ENCODE peak calls at places on chromosomes 1 and 21, in nine cellular contexts. One of them, this sample, is unnamed.
A peak's percentile ranks its signal among the peaks of the same experiment; 100 is the strongest.

GRCh38 chr1:201525196-201525778 is 13.6 kb upstream of the NAV1 start:
- DNase-seq in body of pancreas: no peak
- DNase-seq in K562: no peak
- DNase-seq in upper lobe of left lung: no peak
- DNase-seq in CD4-positive, alpha-beta memory T cell: no peak
- DNase-seq in CD8-positive, alpha-beta T cell: no peak
- DNase-seq in IMR-90: no peak
- DNase-seq in tibial artery: no peak
- DNase-seq in HL-60: no peak
- DNase-seq in this sample: no peak

GRCh38 chr1:41357451-41358151 is 3.6 kb upstream of the FOXO6 start:
- DNase-seq in body of pancreas: no peak
- DNase-seq in CD8-positive, alpha-beta T cell: no peak
- DNase-seq in HL-60: no peak
- DNase-seq in upper lobe of left lung: no peak
- DNase-seq in CD4-positive, alpha-beta memory T cell: no peak
- DNase-seq in tibial artery: peak; percentile 48
- DNase-seq in IMR-90: no peak
- DNase-seq in K562: no peak
- DNase-seq in this sample: no peak

GRCh38 chr1:15418811-15419515 is 9.3 kb downstream of the EFHD2 start:
- DNase-seq in K562: no peak
- DNase-seq in CD4-positive, alpha-beta memory T cell: no peak
- DNase-seq in upper lobe of left lung: peak; percentile 77
- DNase-seq in IMR-90: no peak
- DNase-seq in HL-60: no peak
- DNase-seq in tibial artery: no peak
- DNase-seq in CD8-positive, alpha-beta T cell: no peak
- DNase-seq in body of pancreas: peak; percentile 80
- DNase-seq in this sample: no peak

GRCh38 chr1:26276432-26276838 is 3.5 kb upstream of the SH3BGRL3 start:
- DNase-seq in tibial artery: no peak
- DNase-seq in body of pancreas: no peak
- DNase-seq in K562: no peak
- DNase-seq in CD8-positive, alpha-beta T cell: no peak
- DNase-seq in CD4-positive, alpha-beta memory T cell: no peak
- DNase-seq in IMR-90: no peak
- DNase-seq in upper lobe of left lung: no peak
- DNase-seq in HL-60: no peak
- DNase-seq in this sample: no peak

GRCh38 chr1:204065986-204066300 is 7.0 kb upstream of the SOX13 start:
- DNase-seq in IMR-90: no peak
- DNase-seq in body of pancreas: no peak
- DNase-seq in upper lobe of left lung: no peak
- DNase-seq in K562: no peak
- DNase-seq in tibial artery: no peak
- DNase-seq in HL-60: no peak
- DNase-seq in CD8-positive, alpha-beta T cell: no peak
- DNase-seq in CD4-positive, alpha-beta memory T cell: no peak
- DNase-seq in this sample: no peak

GRCh38 chr1:31725777-31726535 is 22.1 kb upstream of the COL16A1 start:
- DNase-seq in upper lobe of left lung: no peak
- DNase-seq in K562: no peak
- DNase-seq in IMR-90: no peak
- DNase-seq in HL-60: no peak
- DNase-seq in tibial artery: no peak
- DNase-seq in CD8-positive, alpha-beta T cell: no peak
- DNase-seq in CD4-positive, alpha-beta memory T cell: no peak
- DNase-seq in body of pancreas: no peak
- DNase-seq in this sample: no peak

GRCh38 chr1:2630498-2631135 is 2.2 kb downstream of the MMEL1 start:
- DNase-seq in CD4-positive, alpha-beta memory T cell: no peak
- DNase-seq in upper lobe of left lung: peak; percentile 6
- DNase-seq in HL-60: no peak
- DNase-seq in IMR-90: no peak
- DNase-seq in K562: no peak
- DNase-seq in body of pancreas: no peak
- DNase-seq in CD8-positive, alpha-beta T cell: no peak
- DNase-seq in tibial artery: no peak
- DNase-seq in this sample: no peak

GRCh38 chr21:14251336-14251735 is 35.4 kb downstream of the RBM11 start:
- DNase-seq in IMR-90: no peak
- DNase-seq in K562: no peak
- DNase-seq in HL-60: no peak
- DNase-seq in upper lobe of left lung: no peak
- DNase-seq in tibial artery: no peak
- DNase-seq in body of pancreas: no peak
- DNase-seq in CD4-positive, alpha-beta memory T cell: no peak
- DNase-seq in CD8-positive, alpha-beta T cell: no peak
- DNase-seq in this sample: no peak

GRCh38 chr21:35252831-35253230 is 203.7 kb upstream of the RUNX1 start:
- DNase-seq in CD4-positive, alpha-beta memory T cell: no peak
- DNase-seq in tibial artery: no peak
- DNase-seq in K562: no peak
- DNase-seq in HL-60: no peak
- DNase-seq in upper lobe of left lung: no peak
- DNase-seq in body of pancreas: no peak
- DNase-seq in CD8-positive, alpha-beta T cell: no peak
- DNase-seq in IMR-90: peak; percentile 61
- DNase-seq in this sample: no peak

GRCh38 chr21:39385299-39386145 is 36.6 kb upstream of the HMGN1 start:
- DNase-seq in CD4-positive, alpha-beta memory T cell: peak; percentile 29
- DNase-seq in IMR-90: peak; percentile 75
- DNase-seq in K562: no peak
- DNase-seq in CD8-positive, alpha-beta T cell: peak; percentile 53
- DNase-seq in body of pancreas: peak; percentile 98
- DNase-seq in tibial artery: peak; percentile 86
- DNase-seq in upper lobe of left lung: peak; percentile 94
- DNase-seq in HL-60: no peak
- DNase-seq in this sample: no peak

GRCh38 chr1:67338642-67339041 is 31.0 kb downstream of the IL12RB2 start:
- DNase-seq in tibial artery: no peak
- DNase-seq in HL-60: no peak
- DNase-seq in upper lobe of left lung: no peak
- DNase-seq in body of pancreas: no peak
- DNase-seq in IMR-90: peak; percentile 15
- DNase-seq in CD4-positive, alpha-beta memory T cell: no peak
- DNase-seq in K562: no peak
- DNase-seq in CD8-positive, alpha-beta T cell: no peak
- DNase-seq in this sample: no peak

GRCh38 chr1:223479718-223480425 is 86.7 kb downstream of the CCDC185 start:
- DNase-seq in HL-60: no peak
- DNase-seq in CD8-positive, alpha-beta T cell: no peak
- DNase-seq in CD4-positive, alpha-beta memory T cell: no peak
- DNase-seq in IMR-90: no peak
- DNase-seq in K562: no peak
- DNase-seq in tibial artery: no peak
- DNase-seq in upper lobe of left lung: no peak
- DNase-seq in body of pancreas: no peak
- DNase-seq in this sample: no peak

GRCh38 chr1:209689484-209689883 is 14.3 kb downstream of the G0S2 start:
- DNase-seq in body of pancreas: peak; percentile 61
- DNase-seq in tibial artery: no peak
- DNase-seq in CD8-positive, alpha-beta T cell: no peak
- DNase-seq in upper lobe of left lung: no peak
- DNase-seq in K562: no peak
- DNase-seq in IMR-90: no peak
- DNase-seq in HL-60: no peak
- DNase-seq in CD4-positive, alpha-beta memory T cell: no peak
- DNase-seq in this sample: no peak

GRCh38 chr1:235834620-235835019 is 32.1 kb downstream of the LYST start:
- DNase-seq in HL-60: no peak
- DNase-seq in CD8-positive, alpha-beta T cell: no peak
- DNase-seq in CD4-positive, alpha-beta memory T cell: no peak
- DNase-seq in tibial artery: no peak
- DNase-seq in upper lobe of left lung: no peak
- DNase-seq in IMR-90: no peak
- DNase-seq in K562: no peak
- DNase-seq in body of pancreas: no peak
- DNase-seq in this sample: no peak

GRCh38 chr1:206000641-206001339 is 2.4 kb downstream of the RAB7B start:
- DNase-seq in HL-60: no peak
- DNase-seq in tibial artery: no peak
- DNase-seq in body of pancreas: no peak
- DNase-seq in K562: no peak
- DNase-seq in CD8-positive, alpha-beta T cell: no peak
- DNase-seq in upper lobe of left lung: no peak
- DNase-seq in CD4-positive, alpha-beta memory T cell: no peak
- DNase-seq in IMR-90: peak; percentile 43
- DNase-seq in this sample: no peak

GRCh38 chr1:240496941-240497340 is 115.0 kb downstream of the GREM2 start:
- DNase-seq in K562: no peak
- DNase-seq in HL-60: no peak
- DNase-seq in CD4-positive, alpha-beta memory T cell: no peak
- DNase-seq in body of pancreas: no peak
- DNase-seq in tibial artery: no peak
- DNase-seq in IMR-90: no peak
- DNase-seq in CD8-positive, alpha-beta T cell: no peak
- DNase-seq in upper lobe of left lung: no peak
- DNase-seq in this sample: no peak

GRCh38 chr1:37944091-37944763 is 2.6 kb downstream of the INPP5B start:
- DNase-seq in tibial artery: no peak
- DNase-seq in IMR-90: peak; percentile 59
- DNase-seq in K562: no peak
- DNase-seq in body of pancreas: no peak
- DNase-seq in upper lobe of left lung: no peak
- DNase-seq in HL-60: no peak
- DNase-seq in CD8-positive, alpha-beta T cell: no peak
- DNase-seq in CD4-positive, alpha-beta memory T cell: no peak
- DNase-seq in this sample: no peak

GRCh38 chr1:228453614-228454013 is 33.6 kb upstream of the RNF187 start:
- DNase-seq in CD8-positive, alpha-beta T cell: no peak
- DNase-seq in tibial artery: no peak
- DNase-seq in K562: no peak
- DNase-seq in CD4-positive, alpha-beta memory T cell: no peak
- DNase-seq in body of pancreas: no peak
- DNase-seq in HL-60: no peak
- DNase-seq in upper lobe of left lung: no peak
- DNase-seq in IMR-90: no peak
- DNase-seq in this sample: no peak

GRCh38 chr1:24362982-24363614 is 43.9 kb downstream of the GRHL3 start:
- DNase-seq in body of pancreas: peak; percentile 27
- DNase-seq in HL-60: no peak
- DNase-seq in K562: no peak
- DNase-seq in upper lobe of left lung: no peak
- DNase-seq in CD8-positive, alpha-beta T cell: no peak
- DNase-seq in CD4-positive, alpha-beta memory T cell: no peak
- DNase-seq in IMR-90: peak; percentile 94
- DNase-seq in tibial artery: no peak
- DNase-seq in this sample: peak; percentile 63

GRCh38 chr21:32749662-32750061 is 21.8 kb upstream of the SYNJ1 start:
- DNase-seq in K562: no peak
- DNase-seq in HL-60: no peak
- DNase-seq in IMR-90: no peak
- DNase-seq in body of pancreas: no peak
- DNase-seq in upper lobe of left lung: no peak
- DNase-seq in CD8-positive, alpha-beta T cell: no peak
- DNase-seq in CD4-positive, alpha-beta memory T cell: no peak
- DNase-seq in tibial artery: no peak
- DNase-seq in this sample: no peak

DNA sequence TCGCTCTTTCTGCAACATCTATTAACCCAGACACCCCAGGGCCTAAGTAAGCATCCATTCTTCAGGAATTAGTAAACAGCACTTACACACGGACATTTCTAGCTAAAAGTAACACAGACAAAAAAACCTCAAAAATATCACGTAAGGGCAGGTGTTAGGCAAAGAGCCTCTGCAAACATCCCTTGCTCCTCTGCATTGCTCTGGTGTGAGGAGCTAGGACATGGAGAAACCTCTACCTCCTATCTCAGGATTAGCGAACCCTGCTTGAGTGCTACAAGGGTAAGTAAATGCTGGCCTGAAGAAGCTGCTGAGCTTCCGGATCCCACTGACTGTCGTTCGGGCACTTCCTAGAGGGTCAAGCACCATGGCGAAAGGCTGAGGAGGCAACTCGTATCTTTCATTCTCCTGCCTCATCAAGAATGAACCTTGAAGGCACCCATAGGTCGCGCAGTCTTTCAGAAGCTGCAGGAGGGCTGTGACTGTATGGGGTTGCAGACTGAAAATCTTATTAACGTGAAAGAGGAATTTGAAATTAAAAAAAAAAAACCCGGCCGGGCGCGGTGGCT is 2.1 kb downstream of the PTGER3 start:
- DNase-seq in HL-60: no peak
- DNase-seq in tibial artery: peak; percentile 54
- DNase-seq in body of pancreas: no peak
- DNase-seq in IMR-90: no peak
- DNase-seq in CD8-positive, alpha-beta T cell: no peak
- DNase-seq in K562: peak; percentile 17
- DNase-seq in CD4-positive, alpha-beta memory T cell: no peak
- DNase-seq in upper lobe of left lung: no peak
- DNase-seq in this sample: no peak
- H3K27me3 ChIP-seq in HL-60: peaks cover 40% of the 10 kb centered on the region
- H3K27me3 ChIP-seq in tibial artery: no peaks in the 10 kb centered on the region
- H3K27me3 ChIP-seq in body of pancreas: no peaks in the 10 kb centered on the region
- H3K27me3 ChIP-seq in IMR-90: peaks cover 36% of the 10 kb centered on the region
- H3K27me3 ChIP-seq in CD8-positive, alpha-beta T cell: peaks cover 14% of the 10 kb centered on the region
- H3K27me3 ChIP-seq in K562: no peaks in the 10 kb centered on the region
- H3K27me3 ChIP-seq in CD4-positive, alpha-beta memory T cell: peaks cover 31% of the 10 kb centered on the region
- H3K27me3 ChIP-seq in upper lobe of left lung: peaks cover 21% of the 10 kb centered on the region
- H3K27me3 ChIP-seq in this sample: no peaks in the 10 kb centered on the region

GRCh38 chr1:150111670-150112069 is 38.0 kb upstream of the PLEKHO1 start:
- DNase-seq in CD8-positive, alpha-beta T cell: no peak
- DNase-seq in body of pancreas: no peak
- DNase-seq in K562: no peak
- DNase-seq in tibial artery: no peak
- DNase-seq in upper lobe of left lung: no peak
- DNase-seq in IMR-90: no peak
- DNase-seq in CD4-positive, alpha-beta memory T cell: no peak
- DNase-seq in HL-60: no peak
- DNase-seq in this sample: no peak
- H3K27ac ChIP-seq in CD8-positive, alpha-beta T cell: no peak overlapping the region
- H3K27ac ChIP-seq in body of pancreas: no peak overlapping the region
- H3K27ac ChIP-seq in K562: no peak overlapping the region
- H3K27ac ChIP-seq in tibial artery: no peak overlapping the region
- H3K27ac ChIP-seq in upper lobe of left lung: no peak overlapping the region
- H3K27ac ChIP-seq in IMR-90: no peak overlapping the region
- H3K27ac ChIP-seq in CD4-positive, alpha-beta memory T cell: peak overlapping the region; percentile 67
- H3K27ac ChIP-seq in HL-60: no peak overlapping the region
- H3K27ac ChIP-seq in this sample: no peak overlapping the region

GRCh38 chr1:230753586-230754251 is 6.5 kb downstream of the CAPN9 start:
- DNase-seq in upper lobe of left lung: peak; percentile 85
- DNase-seq in CD8-positive, alpha-beta T cell: no peak
- DNase-seq in tibial artery: no peak
- DNase-seq in HL-60: no peak
- DNase-seq in IMR-90: no peak
- DNase-seq in body of pancreas: no peak
- DNase-seq in K562: peak; percentile 94
- DNase-seq in CD4-positive, alpha-beta memory T cell: no peak
- DNase-seq in this sample: no peak
- H3K4me3 ChIP-seq in upper lobe of left lung: peak overlapping the region; percentile 31
- H3K4me3 ChIP-seq in CD8-positive, alpha-beta T cell: peak overlapping the region; percentile 39
- H3K4me3 ChIP-seq in tibial artery: peak overlapping the region; percentile 33
- H3K4me3 ChIP-seq in HL-60: no peak overlapping the region
- H3K4me3 ChIP-seq in IMR-90: no peak overlapping the region
- H3K4me3 ChIP-seq in body of pancreas: no peak overlapping the region
- H3K4me3 ChIP-seq in K562: no peak overlapping the region
- H3K4me3 ChIP-seq in CD4-positive, alpha-beta memory T cell: no peak overlapping the region
- H3K4me3 ChIP-seq in this sample: peak overlapping the region; percentile 4

GRCh38 chr1:110604586-110605148 is 1.5 kb downstream of the KCNA2 start:
- DNase-seq in CD8-positive, alpha-beta T cell: no peak
- DNase-seq in upper lobe of left lung: peak; percentile 29
- DNase-seq in HL-60: no peak
- DNase-seq in IMR-90: no peak
- DNase-seq in body of pancreas: no peak
- DNase-seq in tibial artery: no peak
- DNase-seq in K562: no peak
- DNase-seq in CD4-positive, alpha-beta memory T cell: no peak
- DNase-seq in this sample: no peak
- H3K27me3 ChIP-seq in CD8-positive, alpha-beta T cell: peaks cover 20% of the 10 kb centered on the region
- H3K27me3 ChIP-seq in upper lobe of left lung: peaks cover 35% of the 10 kb centered on the region
- H3K27me3 ChIP-seq in HL-60: peaks cover 46% of the 10 kb centered on the region
- H3K27me3 ChIP-seq in IMR-90: peaks cover 56% of the 10 kb centered on the region
- H3K27me3 ChIP-seq in body of pancreas: peaks cover 12% of the 10 kb centered on the region
- H3K27me3 ChIP-seq in tibial artery: peaks cover 36% of the 10 kb centered on the region
- H3K27me3 ChIP-seq in K562: peaks cover 70% of the 10 kb centered on the region
- H3K27me3 ChIP-seq in CD4-positive, alpha-beta memory T cell: peaks cover 31% of the 10 kb centered on the region
- H3K27me3 ChIP-seq in this sample: peaks cover 6% of the 10 kb centered on the region

This sample was measured in right atrium auricular region.